ENCODE peak calls at places on chromosomes 1 and 21, in seven cellular contexts. Q is psoas muscle, P is B cell, I is thyroid gland, C is astrocyte of the spinal cord, Y is ovary, Z is osteocyte. H is an unnamed sample.

GRCh38 chr1:114032271-114033218 is 53.3 kb downstream of the OLFML3 start:
- DNase-seq in Q (no peak), P (no peak), I (no peak), C (peak), Y (no peak), Z (no peak), H (no peak)

GRCh38 chr1:30716646-30717045 is 6.7 kb downstream of the MATN1 start:
- DNase-seq in Q (no peak), P (no peak), I (no peak), C (no peak), Y (peak), Z (no peak), H (no peak)

GRCh38 chr1:237556911-237557310 is 333.8 kb downstream of the ZP4 start:
- DNase-seq in Q (no peak), P (no peak), I (no peak), C (no peak), Y (no peak), Z (no peak), H (no peak)

GRCh38 chr1:158496379-158496778 is 24.4 kb downstream of the OR10R2 start:
- DNase-seq in Q (no peak), P (no peak), I (no peak), C (no peak), Y (no peak), Z (no peak), H (no peak)

GRCh38 chr1:59379028-59379728 is 82.3 kb downstream of the FGGY start:
- DNase-seq in Q (no peak), P (no peak), I (no peak), C (no peak), Y (no peak), Z (no peak), H (no peak)

GRCh38 chr1:119101563-119101962 is 38.9 kb downstream of the WARS2 start:
- DNase-seq in Q (no peak), P (no peak), I (no peak), C (peak), Y (no peak), Z (no peak), H (no peak)

GRCh38 chr1:39398278-39399010 is 93.0 kb upstream of the BMP8A start:
- DNase-seq in Q (peak), P (no peak), I (peak), C (peak), Y (no peak), Z (no peak), H (no peak)

GRCh38 chr21:46401186-46401910 is 57.3 kb upstream of the DIP2A start:
- DNase-seq in Q (peak), P (no peak), I (no peak), C (no peak), Y (no peak), Z (no peak), H (no peak)

GRCh38 chr1:98121661-98122060 is 200.8 kb upstream of the DPYD start:
- DNase-seq in Q (no peak), P (no peak), I (no peak), C (no peak), Y (no peak), Z (no peak), H (no peak)

GRCh38 chr1:64986903-64987871 is 20.8 kb upstream of the JAK1 start:
- DNase-seq in Q (no peak), P (no peak), I (peak), C (no peak), Y (no peak), Z (peak), H (no peak)

GRCh38 chr1:109397451-109398342 is at the start of gene SORT1:
- DNase-seq in Q (peak), P (peak), I (peak), C (peak), Y (peak), Z (peak), H (peak)

GRCh38 chr1:209769956-209770355 is 14.1 kb downstream of the TRAF3IP3 start:
- DNase-seq in Q (no peak), P (no peak), I (no peak), C (peak), Y (no peak), Z (no peak), H (no peak)

GRCh38 chr1:67749844-67750689 is 65.1 kb downstream of the GADD45A start:
- DNase-seq in Q (no peak), P (no peak), I (peak), C (peak), Y (no peak), Z (no peak), H (no peak)

GRCh38 chr1:116330342-116330652 is 42.7 kb upstream of the ATP1A1 start:
- DNase-seq in Q (no peak), P (no peak), I (peak), C (no peak), Y (no peak), Z (no peak), H (no peak)

GRCh38 chr1:209879539-209879938 is 51.8 kb downstream of the UTP25 start:
- DNase-seq in Q (no peak), P (no peak), I (peak), C (peak), Y (no peak), Z (no peak), H (no peak)

GRCh38 chr1:243454328-243454997 is 198.6 kb downstream of the SDCCAG8 start:
- DNase-seq in Q (no peak), P (no peak), I (no peak), C (no peak), Y (no peak), Z (no peak), H (no peak)

GRCh38 chr1:148333875-148334338 is 149.2 kb downstream of the PPIAL4G start:
- DNase-seq in Q (no peak), P (no peak), I (no peak), C (no peak), Y (no peak), Z (no peak), H (no peak)

GRCh38 chr1:225834417-225835329 is 24.7 kb downstream of the EPHX1 start:
- DNase-seq in Q (peak), P (no peak), I (peak), C (peak), Y (peak), Z (no peak), H (no peak)

GRCh38 chr1:87524021-87524754 is 195.5 kb downstream of the LMO4 start:
- DNase-seq in Q (no peak), P (no peak), I (no peak), C (no peak), Y (no peak), Z (no peak), H (no peak)

GRCh38 chr1:94316183-94316582 is 78.8 kb upstream of the ARHGAP29 start:
- DNase-seq in Q (no peak), P (no peak), I (no peak), C (no peak), Y (no peak), Z (no peak), H (no peak)

GRCh38 chr1:221562542-221563475 is 179.1 kb downstream of the DUSP10 start:
- DNase-seq in Q (no peak), P (no peak), I (no peak), C (no peak), Y (no peak), Z (no peak), H (no peak)

GRCh38 chr1:2314803-2315710 is 76.3 kb downstream of the MORN1 start:
- DNase-seq in Q (peak), P (peak), I (peak), C (peak), Y (peak), Z (no peak), H (peak)

GRCh38 chr1:38740543-38740942 is 119.0 kb downstream of the RRAGC start:
- DNase-seq in Q (no peak), P (no peak), I (no peak), C (no peak), Y (no peak), Z (no peak), H (no peak)

GRCh38 chr1:235168375-235168774 is 7.3 kb upstream of the RBM34 start:
- DNase-seq in Q (no peak), P (no peak), I (no peak), C (no peak), Y (no peak), Z (no peak), H (no peak)

GRCh38 chr1:230163205-230163604 is 96.2 kb downstream of the GALNT2 start:
- DNase-seq in Q (peak), P (no peak), I (no peak), C (peak), Y (no peak), Z (no peak), H (no peak)

GRCh38 chr21:25567472-25567871 is 39.8 kb downstream of the MRPL39 start:
- DNase-seq in Q (no peak), P (no peak), I (no peak), C (no peak), Y (no peak), Z (no peak), H (no peak)

GRCh38 chr1:44103270-44104131 is 15.1 kb upstream of the KLF17 start:
- DNase-seq in Q (no peak), P (no peak), I (peak), C (no peak), Y (no peak), Z (no peak), H (no peak)
- TF ChIP-seq CTCF in Q (no peak), P (no peak), I (peak), C (peak), Y (no peak), Z (peak), H (no peak)

GRCh38 chr1:92329356-92330129 is 30.7 kb downstream of the RPAP2 start:
- DNase-seq in Q (no peak), P (no peak), I (no peak), C (peak), Y (no peak), Z (no peak), H (no peak)
- TF ChIP-seq CTCF in Q (no peak), P (no peak), I (no peak), C (no peak), Y (no peak), Z (no peak), H (no peak)

DNA sequence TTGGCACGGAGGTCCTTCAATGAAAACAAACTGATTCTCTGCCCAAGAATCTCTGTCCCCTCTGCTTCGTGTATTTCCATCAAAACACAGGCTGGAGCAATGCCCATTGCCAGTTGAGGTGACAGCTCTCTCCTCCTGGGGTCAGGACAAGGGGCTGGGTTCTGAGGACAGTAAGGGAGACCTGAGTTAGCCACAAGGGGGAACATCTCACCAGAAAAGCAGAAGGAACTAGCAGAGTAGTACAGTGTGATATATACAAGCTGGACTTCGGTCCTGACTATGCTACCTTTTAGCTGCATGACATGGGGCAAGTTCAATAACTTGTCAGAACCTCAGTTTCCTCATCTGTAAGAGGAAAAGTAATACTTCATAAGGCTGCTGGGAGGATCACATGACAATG is 50.3 kb downstream of the SYT2 start:
- DNase-seq in Q (no peak), P (no peak), I (no peak), C (no peak), Y (no peak), Z (no peak), H (no peak)
- TF ChIP-seq CTCF in Q (no peak), P (no peak), I (no peak), C (no peak), Y (no peak), Z (no peak), H (no peak)

GRCh38 chr1:18529714-18530113 is 49.0 kb downstream of the KLHDC7A start:
- DNase-seq in Q (no peak), P (no peak), I (no peak), C (no peak), Y (no peak), Z (peak), H (no peak)

GRCh38 chr1:18531503-18531845 is 50.7 kb downstream of the KLHDC7A start:
- DNase-seq in Q (no peak), P (no peak), I (no peak), C (no peak), Y (no peak), Z (peak), H (no peak)

GRCh38 chr1:18532390-18533170 is 51.9 kb downstream of the KLHDC7A start:
- DNase-seq in Q (no peak), P (no peak), I (no peak), C (no peak), Y (no peak), Z (peak), H (peak)

GRCh38 chr1:18528616-18529015 is 47.9 kb downstream of the KLHDC7A start:
- DNase-seq in Q (no peak), P (no peak), I (no peak), C (no peak), Y (no peak), Z (peak), H (no peak)

GRCh38 chr1:18530567-18531502 is 50.1 kb downstream of the KLHDC7A start:
- DNase-seq in Q (no peak), P (no peak), I (no peak), C (no peak), Y (no peak), Z (peak), H (no peak)
- TF ChIP-seq CTCF in Q (no peak), P (no peak), I (no peak), C (no peak), Y (no peak), Z (no peak), H (no peak)

DNA sequence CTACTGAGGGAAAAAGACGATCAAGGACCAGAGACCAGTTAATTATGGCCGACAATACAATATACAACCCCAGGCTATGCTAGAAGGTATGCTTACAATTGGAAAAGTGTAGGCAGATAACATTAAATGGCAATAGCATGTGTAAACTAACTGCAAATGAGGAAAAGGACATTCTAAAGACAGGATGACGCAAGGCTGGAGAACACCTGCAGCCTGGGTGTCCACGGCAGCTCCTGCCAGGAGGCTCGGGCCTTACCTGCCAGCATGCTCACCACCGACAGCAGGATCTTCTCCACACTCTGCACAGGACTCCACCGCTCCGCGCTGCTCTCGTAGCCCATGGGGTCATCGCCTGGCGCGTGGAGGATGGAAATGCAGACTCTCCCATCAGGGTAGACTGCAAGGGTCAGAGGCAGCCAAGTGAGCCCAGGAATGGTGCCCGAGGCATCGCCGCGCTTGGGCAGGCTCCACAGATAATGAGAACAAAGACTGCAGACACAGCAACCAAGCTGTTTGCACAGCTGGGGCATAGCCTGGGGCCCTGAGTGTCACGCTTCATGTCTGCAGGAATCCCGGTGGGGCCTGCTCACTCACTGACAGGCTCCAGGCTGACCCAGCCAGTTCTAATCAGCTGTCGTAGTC is 28.2 kb downstream of the UBE2G2 start:
- DNase-seq in Q (no peak), P (no peak), I (peak), C (peak), Y (no peak), Z (peak), H (no peak)
- TF ChIP-seq CTCF in Q (no peak), P (no peak), I (no peak), C (no peak), Y (no peak), Z (no peak), H (no peak)

DNA sequence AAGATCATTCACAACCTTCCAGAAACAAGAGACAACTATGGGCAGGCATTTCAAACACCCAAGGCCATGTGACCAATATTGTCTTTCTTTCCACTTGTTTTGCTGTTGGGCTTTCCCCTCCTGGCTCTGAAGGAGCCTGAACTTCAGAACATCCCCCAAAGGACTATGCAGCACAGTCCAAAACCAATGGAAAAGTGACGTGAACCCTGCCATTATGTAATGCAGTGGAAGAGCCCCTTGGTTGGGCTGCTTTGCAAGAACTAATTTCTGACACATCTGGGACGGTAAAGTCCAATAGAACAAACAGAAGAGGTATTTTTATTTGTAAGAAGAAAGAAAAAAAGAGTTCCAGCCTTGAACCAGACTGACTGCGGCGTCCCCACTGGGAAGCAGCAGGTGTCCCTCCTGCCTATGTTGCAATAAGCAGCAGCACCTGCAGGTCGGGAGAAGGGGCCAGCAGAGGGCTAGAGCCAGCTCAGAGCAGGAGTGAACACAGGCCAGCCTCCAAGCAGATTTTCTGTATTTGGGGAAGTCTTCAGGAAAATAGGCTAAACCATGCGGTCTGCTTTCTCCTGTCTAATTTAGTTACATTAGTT is 116.7 kb downstream of the CDC7 start:
- DNase-seq in Q (peak), P (no peak), I (peak), C (peak), Y (peak), Z (no peak), H (no peak)
- TF ChIP-seq CTCF in Q (peak), P (no peak), I (peak), C (peak), Y (no peak), Z (peak), H (no peak)

GRCh38 chr21:41316641-41317392 is at the start of gene FAM3B:
- DNase-seq in Q (no peak), P (peak), I (peak), C (no peak), Y (no peak), Z (no peak), H (no peak)

GRCh38 chr21:41316200-41316599 is 401 bp upstream of the FAM3B start:
- DNase-seq in Q (no peak), P (no peak), I (peak), C (no peak), Y (no peak), Z (no peak), H (no peak)

GRCh38 chr21:41317458-41317857 is 857 bp downstream of the FAM3B start:
- DNase-seq in Q (no peak), P (no peak), I (no peak), C (no peak), Y (no peak), Z (no peak), H (no peak)

GRCh38 chr21:41315726-41316125 is 875 bp upstream of the FAM3B start:
- DNase-seq in Q (no peak), P (no peak), I (no peak), C (no peak), Y (no peak), Z (no peak), H (no peak)

DNA sequence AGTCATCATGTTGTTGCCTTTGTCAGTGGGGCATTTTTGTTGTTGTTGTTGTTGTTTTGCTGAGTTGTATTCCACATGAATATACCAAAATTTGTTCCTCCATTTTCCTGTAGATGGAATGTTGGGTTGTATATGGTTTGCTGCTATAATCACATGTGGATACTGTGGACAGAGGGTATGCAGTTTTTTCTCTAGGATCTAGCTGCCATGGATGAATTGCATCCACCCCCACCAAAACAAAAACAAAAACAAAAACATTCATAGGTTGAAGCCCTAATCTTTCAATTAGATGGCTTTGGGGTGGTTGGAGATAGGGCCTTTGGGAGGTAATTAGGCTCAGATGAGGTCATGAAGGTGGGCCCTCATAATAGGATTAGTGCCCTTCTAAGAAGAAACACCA is 2.8 kb upstream of the FAM3B start:
- DNase-seq in Q (no peak), P (no peak), I (no peak), C (no peak), Y (no peak), Z (no peak), H (no peak)
- TF ChIP-seq CTCF in Q (no peak), P (no peak), I (no peak), C (no peak), Y (no peak), Z (no peak), H (no peak)